ENCODE peak calls at places on chromosome 7, in five cellular contexts. One of them, this sample, is unnamed.

GRCh38 chr7:98056580-98056979 is 50.1 kb upstream of the LMTK2 start:
- DNase-seq in H1: no peak
- DNase-seq in IMR-90: no peak
- DNase-seq in trophoblast cell: no peak
- DNase-seq in mesenchymal stem cell: no peak
- DNase-seq in this sample: no peak

GRCh38 chr7:35728412-35729060 is 33.6 kb upstream of the HERPUD2 start:
- DNase-seq in H1: no peak
- DNase-seq in IMR-90: no peak
- DNase-seq in trophoblast cell: no peak
- DNase-seq in mesenchymal stem cell: peak
- DNase-seq in this sample: no peak

GRCh38 chr7:20296444-20296843 is 34.3 kb upstream of the ITGB8 start:
- DNase-seq in H1: no peak
- DNase-seq in IMR-90: no peak
- DNase-seq in trophoblast cell: peak
- DNase-seq in mesenchymal stem cell: no peak
- DNase-seq in this sample: no peak

GRCh38 chr7:29109815-29110385 is 36.4 kb downstream of the CPVL start:
- DNase-seq in H1: no peak
- DNase-seq in IMR-90: no peak
- DNase-seq in trophoblast cell: peak
- DNase-seq in mesenchymal stem cell: no peak
- DNase-seq in this sample: no peak

GRCh38 chr7:91266931-91267557 is 2.8 kb downstream of the FZD1 start:
- DNase-seq in H1: no peak
- DNase-seq in IMR-90: no peak
- DNase-seq in trophoblast cell: no peak
- DNase-seq in mesenchymal stem cell: peak
- DNase-seq in this sample: peak

GRCh38 chr7:28316489-28316888 is 95.8 kb upstream of the CREB5 start:
- DNase-seq in H1: no peak
- DNase-seq in IMR-90: peak
- DNase-seq in trophoblast cell: no peak
- DNase-seq in mesenchymal stem cell: peak
- DNase-seq in this sample: no peak

GRCh38 chr7:148983220-148984146 is 44.8 kb downstream of the PDIA4 start:
- DNase-seq in H1: peak
- DNase-seq in IMR-90: peak
- DNase-seq in trophoblast cell: peak
- DNase-seq in mesenchymal stem cell: peak
- DNase-seq in this sample: peak

GRCh38 chr7:90677742-90678439 is 81.8 kb downstream of the CDK14 start:
- DNase-seq in H1: no peak
- DNase-seq in IMR-90: peak
- DNase-seq in trophoblast cell: no peak
- DNase-seq in mesenchymal stem cell: peak
- DNase-seq in this sample: no peak

GRCh38 chr7:26329520-26330269 is 38.0 kb downstream of the SNX10 start:
- DNase-seq in H1: no peak
- DNase-seq in IMR-90: no peak
- DNase-seq in trophoblast cell: peak
- DNase-seq in mesenchymal stem cell: no peak
- DNase-seq in this sample: no peak

GRCh38 chr7:440059-440749 is 79.4 kb downstream of the PDGFA start:
- DNase-seq in H1: no peak
- DNase-seq in IMR-90: no peak
- DNase-seq in trophoblast cell: no peak
- DNase-seq in mesenchymal stem cell: no peak
- DNase-seq in this sample: no peak

GRCh38 chr7:437293-438280 is 82.1 kb downstream of the PDGFA start:
- DNase-seq in H1: peak
- DNase-seq in IMR-90: no peak
- DNase-seq in trophoblast cell: no peak
- DNase-seq in mesenchymal stem cell: no peak
- DNase-seq in this sample: no peak

GRCh38 chr7:438916-439315 is 80.7 kb downstream of the PDGFA start:
- DNase-seq in H1: no peak
- DNase-seq in IMR-90: no peak
- DNase-seq in trophoblast cell: no peak
- DNase-seq in mesenchymal stem cell: no peak
- DNase-seq in this sample: no peak

GRCh38 chr7:436367-437128 is 83.1 kb downstream of the PDGFA start:
- DNase-seq in H1: no peak
- DNase-seq in IMR-90: no peak
- DNase-seq in trophoblast cell: no peak
- DNase-seq in mesenchymal stem cell: no peak
- DNase-seq in this sample: no peak

GRCh38 chr7:438361-438760 is 81.3 kb downstream of the PDGFA start:
- DNase-seq in H1: no peak
- DNase-seq in IMR-90: no peak
- DNase-seq in trophoblast cell: no peak
- DNase-seq in mesenchymal stem cell: no peak
- DNase-seq in this sample: no peak
- H4K91ac ChIP-seq in H1: peak
- H4K91ac ChIP-seq in IMR-90: no peak
- H4K91ac ChIP-seq in trophoblast cell: no peak
- H4K91ac ChIP-seq in mesenchymal stem cell: no peak
- H4K91ac ChIP-seq in this sample: no peak

GRCh38 chr7:150404172-150404784 is 25.1 kb downstream of the ZNF775 start:
- DNase-seq in H1: no peak
- DNase-seq in IMR-90: no peak
- DNase-seq in trophoblast cell: no peak
- DNase-seq in mesenchymal stem cell: no peak
- DNase-seq in this sample: no peak
- H4K91ac ChIP-seq in H1: peak
- H4K91ac ChIP-seq in IMR-90: peak
- H4K91ac ChIP-seq in trophoblast cell: peak
- H4K91ac ChIP-seq in mesenchymal stem cell: peak
- H4K91ac ChIP-seq in this sample: peak

GRCh38 chr7:2764621-2765020 is 76.6 kb downstream of the AMZ1 start:
- DNase-seq in H1: no peak
- DNase-seq in IMR-90: no peak
- DNase-seq in trophoblast cell: no peak
- DNase-seq in mesenchymal stem cell: no peak
- DNase-seq in this sample: no peak
- H4K91ac ChIP-seq in H1: no peak
- H4K91ac ChIP-seq in IMR-90: no peak
- H4K91ac ChIP-seq in trophoblast cell: peak
- H4K91ac ChIP-seq in mesenchymal stem cell: no peak
- H4K91ac ChIP-seq in this sample: no peak

GRCh38 chr7:155489158-155489840 is 31.4 kb downstream of the EN2 start:
- DNase-seq in H1: no peak
- DNase-seq in IMR-90: no peak
- DNase-seq in trophoblast cell: no peak
- DNase-seq in mesenchymal stem cell: no peak
- DNase-seq in this sample: no peak
- H4K91ac ChIP-seq in H1: no peak
- H4K91ac ChIP-seq in IMR-90: no peak
- H4K91ac ChIP-seq in trophoblast cell: no peak
- H4K91ac ChIP-seq in mesenchymal stem cell: no peak
- H4K91ac ChIP-seq in this sample: no peak

GRCh38 chr7:151121380-151122170 is 35.3 kb downstream of the AGAP3 start:
- DNase-seq in H1: no peak
- DNase-seq in IMR-90: no peak
- DNase-seq in trophoblast cell: no peak
- DNase-seq in mesenchymal stem cell: no peak
- DNase-seq in this sample: no peak
- H4K91ac ChIP-seq in H1: no peak
- H4K91ac ChIP-seq in IMR-90: no peak
- H4K91ac ChIP-seq in trophoblast cell: no peak
- H4K91ac ChIP-seq in mesenchymal stem cell: no peak
- H4K91ac ChIP-seq in this sample: no peak

GRCh38 chr7:128406986-128407589 is 2.7 kb downstream of the IMPDH1 start:
- DNase-seq in H1: no peak
- DNase-seq in IMR-90: no peak
- DNase-seq in trophoblast cell: no peak
- DNase-seq in mesenchymal stem cell: no peak
- DNase-seq in this sample: no peak

GRCh38 chr7:128404826-128405344 is 4.9 kb downstream of the IMPDH1 start:
- DNase-seq in H1: no peak
- DNase-seq in IMR-90: peak
- DNase-seq in trophoblast cell: peak
- DNase-seq in mesenchymal stem cell: no peak
- DNase-seq in this sample: no peak

GRCh38 chr7:128404143-128404681 is 5.6 kb downstream of the IMPDH1 start:
- DNase-seq in H1: no peak
- DNase-seq in IMR-90: no peak
- DNase-seq in trophoblast cell: no peak
- DNase-seq in mesenchymal stem cell: no peak
- DNase-seq in this sample: no peak

GRCh38 chr7:128406147-128406985 is 3.4 kb downstream of the IMPDH1 start:
- DNase-seq in H1: peak
- DNase-seq in IMR-90: no peak
- DNase-seq in trophoblast cell: peak
- DNase-seq in mesenchymal stem cell: no peak
- DNase-seq in this sample: peak

GRCh38 chr7:128405345-128406146 is 4.2 kb downstream of the IMPDH1 start:
- DNase-seq in H1: peak
- DNase-seq in IMR-90: peak
- DNase-seq in trophoblast cell: peak
- DNase-seq in mesenchymal stem cell: no peak
- DNase-seq in this sample: peak
- H4K91ac ChIP-seq in H1: peak
- H4K91ac ChIP-seq in IMR-90: peak
- H4K91ac ChIP-seq in trophoblast cell: peak
- H4K91ac ChIP-seq in mesenchymal stem cell: peak
- H4K91ac ChIP-seq in this sample: no peak

DNA sequence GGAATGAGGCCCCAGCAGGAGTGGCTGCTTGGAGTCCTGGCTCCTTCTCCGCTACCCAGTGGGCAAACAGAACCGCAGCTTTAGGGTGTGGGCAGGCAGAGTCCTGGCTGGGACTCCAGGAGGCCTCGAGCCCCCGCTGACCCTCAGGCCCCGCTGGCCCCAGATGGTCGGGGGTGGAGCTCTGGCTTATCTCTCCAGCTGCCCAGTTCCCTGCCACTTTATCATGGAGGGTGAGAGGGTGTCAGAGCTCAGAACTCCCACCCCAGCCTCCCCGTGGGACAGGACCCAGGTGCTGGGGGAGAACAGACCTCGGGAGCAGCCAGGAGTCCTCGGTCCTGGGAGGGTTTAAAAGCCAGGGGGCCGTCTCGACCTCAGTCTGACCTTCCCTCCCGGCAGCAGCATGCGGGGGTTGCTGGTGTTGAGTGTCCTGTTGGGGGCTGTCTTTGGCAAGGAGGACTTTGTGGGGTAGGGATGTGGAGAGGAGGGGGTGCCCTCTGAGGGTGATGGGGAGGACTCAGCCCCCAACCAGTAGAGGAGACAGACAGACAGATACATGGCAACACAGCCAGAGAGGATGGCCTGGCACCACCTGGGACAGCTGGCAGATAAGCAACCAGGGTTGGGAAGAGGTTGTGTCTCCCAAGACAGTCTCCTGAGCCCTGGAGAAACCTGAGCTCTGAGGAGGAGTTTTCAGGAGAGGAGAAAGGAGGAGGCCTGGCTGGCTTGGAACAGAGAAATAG is at the start of gene CPA1:
- DNase-seq in H1: no peak
- DNase-seq in IMR-90: no peak
- DNase-seq in trophoblast cell: no peak
- DNase-seq in mesenchymal stem cell: no peak
- DNase-seq in this sample: no peak
- H4K91ac ChIP-seq in H1: no peak
- H4K91ac ChIP-seq in IMR-90: peak
- H4K91ac ChIP-seq in trophoblast cell: peak
- H4K91ac ChIP-seq in mesenchymal stem cell: peak
- H4K91ac ChIP-seq in this sample: no peak

GRCh38 chr7:156612930-156613329 is 27.6 kb upstream of the RNF32 start:
- DNase-seq in H1: no peak
- DNase-seq in IMR-90: no peak
- DNase-seq in trophoblast cell: no peak
- DNase-seq in mesenchymal stem cell: no peak
- DNase-seq in this sample: no peak

GRCh38 chr7:156609010-156609877 is 31.3 kb upstream of the RNF32 start:
- DNase-seq in H1: no peak
- DNase-seq in IMR-90: no peak
- DNase-seq in trophoblast cell: no peak
- DNase-seq in mesenchymal stem cell: no peak
- DNase-seq in this sample: no peak

GRCh38 chr7:156610130-156610529 is 30.4 kb upstream of the RNF32 start:
- DNase-seq in H1: no peak
- DNase-seq in IMR-90: no peak
- DNase-seq in trophoblast cell: no peak
- DNase-seq in mesenchymal stem cell: no peak
- DNase-seq in this sample: no peak

GRCh38 chr7:156610601-156611000 is 30.0 kb upstream of the RNF32 start:
- DNase-seq in H1: no peak
- DNase-seq in IMR-90: no peak
- DNase-seq in trophoblast cell: peak
- DNase-seq in mesenchymal stem cell: no peak
- DNase-seq in this sample: no peak

DNA sequence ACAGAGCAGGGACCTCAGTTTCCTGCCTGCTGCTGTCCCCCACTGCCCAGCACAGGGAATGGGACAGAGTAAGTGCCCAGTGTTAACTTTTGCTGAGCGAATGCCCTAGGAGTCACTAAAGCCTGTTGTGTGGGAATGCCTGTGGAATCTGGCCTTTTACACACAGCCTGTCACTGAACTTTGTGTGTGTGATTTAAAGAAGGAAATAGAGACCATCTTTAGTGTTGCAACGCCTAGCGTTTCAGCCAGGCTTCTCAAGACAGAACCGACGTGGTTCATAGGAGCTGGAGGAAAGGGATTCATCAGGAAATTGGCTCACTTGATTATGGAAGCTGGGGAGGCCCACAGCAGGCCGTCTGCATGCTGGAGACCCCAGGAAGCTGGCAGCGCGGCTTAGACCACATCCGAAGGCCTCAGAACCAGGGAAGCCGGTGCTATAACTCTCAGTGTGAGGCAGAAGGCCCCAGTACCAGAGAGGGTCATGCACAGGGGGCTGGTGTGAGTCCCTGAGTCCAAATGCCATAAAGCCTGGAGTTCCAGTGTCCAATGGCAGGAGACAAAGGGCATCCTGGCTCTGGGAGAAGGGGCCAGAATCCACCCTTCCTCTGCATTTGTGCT is 29.1 kb upstream of the RNF32 start:
- DNase-seq in H1: no peak
- DNase-seq in IMR-90: no peak
- DNase-seq in trophoblast cell: no peak
- DNase-seq in mesenchymal stem cell: no peak
- DNase-seq in this sample: no peak
- H4K91ac ChIP-seq in H1: no peak
- H4K91ac ChIP-seq in IMR-90: no peak
- H4K91ac ChIP-seq in trophoblast cell: no peak
- H4K91ac ChIP-seq in mesenchymal stem cell: no peak
- H4K91ac ChIP-seq in this sample: no peak

This sample was measured in H9.